ENCODE peak calls at places on chromosomes 6 and 20, in ten cellular contexts. One of them, this sample, is unnamed.

GRCh38 chr20:25050501-25051350 is 7.2 kb downstream of the ACSS1 start:
- DNase-seq in PC-3: no peak
- DNase-seq in cardiac muscle cell: no peak
- DNase-seq in heart right ventricle: no peak
- DNase-seq in aorta: no peak
- DNase-seq in IMR-90: no peak
- DNase-seq in CD4-positive, alpha-beta T cell: no peak
- DNase-seq in neural progenitor cell: no peak
- DNase-seq in adrenal gland: no peak
- DNase-seq in SJSA1: no peak
- DNase-seq in this sample: no peak

GRCh38 chr20:51995551-51995951 is 193.2 kb upstream of the SALL4 start:
- DNase-seq in adrenal gland: no peak
- DNase-seq in IMR-90: no peak
- DNase-seq in aorta: no peak
- DNase-seq in neural progenitor cell: no peak
- DNase-seq in heart right ventricle: no peak
- DNase-seq in CD4-positive, alpha-beta T cell: no peak
- DNase-seq in cardiac muscle cell: no peak
- DNase-seq in SJSA1: no peak
- DNase-seq in PC-3: no peak
- DNase-seq in this sample: no peak

GRCh38 chr20:38674178-38675133 is 49.8 kb upstream of the SLC32A1 start:
- DNase-seq in SJSA1: no peak
- DNase-seq in IMR-90: peak; percentile 47
- DNase-seq in CD4-positive, alpha-beta T cell: peak; percentile 22
- DNase-seq in cardiac muscle cell: peak; percentile 75
- DNase-seq in PC-3: no peak
- DNase-seq in neural progenitor cell: peak; percentile 86
- DNase-seq in heart right ventricle: peak; percentile 34
- DNase-seq in aorta: peak; percentile 83
- DNase-seq in adrenal gland: peak; percentile 68
- DNase-seq in this sample: no peak

GRCh38 chr6:33161354-33162320 is 30.6 kb downstream of the COL11A2 start:
- DNase-seq in IMR-90: peak; percentile 28
- DNase-seq in aorta: peak; percentile 96
- DNase-seq in PC-3: peak; percentile 75
- DNase-seq in cardiac muscle cell: peak; percentile 73
- DNase-seq in CD4-positive, alpha-beta T cell: peak; percentile 79
- DNase-seq in adrenal gland: peak; percentile 86
- DNase-seq in neural progenitor cell: peak; percentile 80
- DNase-seq in SJSA1: peak; percentile 72
- DNase-seq in heart right ventricle: peak; percentile 86
- DNase-seq in this sample: no peak

GRCh38 chr6:32070814-32071466 is 32.7 kb downstream of the CYP21A2 start:
- DNase-seq in CD4-positive, alpha-beta T cell: no peak
- DNase-seq in cardiac muscle cell: no peak
- DNase-seq in heart right ventricle: peak; percentile 72
- DNase-seq in adrenal gland: no peak
- DNase-seq in PC-3: no peak
- DNase-seq in neural progenitor cell: no peak
- DNase-seq in IMR-90: no peak
- DNase-seq in aorta: peak; percentile 84
- DNase-seq in SJSA1: no peak
- DNase-seq in this sample: no peak

GRCh38 chr20:13788167-13788834 is 3.5 kb downstream of the NDUFAF5 start:
- DNase-seq in SJSA1: peak; percentile 49
- DNase-seq in aorta: no peak
- DNase-seq in neural progenitor cell: peak; percentile 64
- DNase-seq in IMR-90: peak; percentile 69
- DNase-seq in CD4-positive, alpha-beta T cell: no peak
- DNase-seq in PC-3: peak; percentile 74
- DNase-seq in adrenal gland: peak; percentile 72
- DNase-seq in cardiac muscle cell: peak; percentile 68
- DNase-seq in heart right ventricle: no peak
- DNase-seq in this sample: no peak

GRCh38 chr6:31652925-31653724 is 664 bp upstream of the BAG6 start:
- DNase-seq in adrenal gland: peak; percentile 96
- DNase-seq in CD4-positive, alpha-beta T cell: no peak
- DNase-seq in PC-3: no peak
- DNase-seq in heart right ventricle: peak; percentile 76
- DNase-seq in cardiac muscle cell: no peak
- DNase-seq in aorta: peak; percentile 93
- DNase-seq in IMR-90: no peak
- DNase-seq in SJSA1: peak; percentile 92
- DNase-seq in neural progenitor cell: peak; percentile 96
- DNase-seq in this sample: no peak

GRCh38 chr6:158564243-158565121 is 4.6 kb downstream of the TMEM181 start:
- DNase-seq in CD4-positive, alpha-beta T cell: no peak
- DNase-seq in cardiac muscle cell: no peak
- DNase-seq in neural progenitor cell: no peak
- DNase-seq in heart right ventricle: no peak
- DNase-seq in IMR-90: no peak
- DNase-seq in adrenal gland: no peak
- DNase-seq in SJSA1: peak; percentile 16
- DNase-seq in PC-3: no peak
- DNase-seq in aorta: no peak
- DNase-seq in this sample: no peak

DNA sequence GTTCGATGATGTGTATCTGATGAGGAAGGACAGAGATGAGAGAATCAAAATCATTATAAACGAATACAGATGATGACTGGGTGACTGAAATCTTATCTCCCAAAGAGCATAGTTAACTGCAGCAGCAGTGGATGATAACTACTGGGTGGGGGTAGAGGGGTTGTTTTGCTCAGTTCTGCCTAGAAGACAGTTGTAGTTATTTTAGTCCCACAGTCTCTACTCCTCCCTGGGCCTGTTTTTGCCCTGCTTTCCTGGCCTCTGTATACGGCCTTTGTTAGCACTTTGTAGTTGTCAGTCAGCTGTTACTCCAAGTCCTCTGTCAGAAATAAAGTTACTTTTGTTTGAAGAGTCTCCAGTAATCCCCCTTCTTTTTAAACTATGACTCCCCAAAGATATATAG is 113.9 kb downstream of the SLC16A10 start:
- DNase-seq in cardiac muscle cell: no peak
- DNase-seq in CD4-positive, alpha-beta T cell: no peak
- DNase-seq in aorta: no peak
- DNase-seq in heart right ventricle: no peak
- DNase-seq in PC-3: no peak
- DNase-seq in adrenal gland: no peak
- DNase-seq in SJSA1: no peak
- DNase-seq in neural progenitor cell: no peak
- DNase-seq in IMR-90: no peak
- DNase-seq in this sample: no peak
- H3K27ac ChIP-seq in cardiac muscle cell: no peak overlapping the region
- H3K27ac ChIP-seq in CD4-positive, alpha-beta T cell: no peak overlapping the region
- H3K27ac ChIP-seq in aorta: no peak overlapping the region
- H3K27ac ChIP-seq in heart right ventricle: no peak overlapping the region
- H3K27ac ChIP-seq in PC-3: no peak overlapping the region
- H3K27ac ChIP-seq in adrenal gland: no peak overlapping the region
- H3K27ac ChIP-seq in SJSA1: no peak overlapping the region
- H3K27ac ChIP-seq in neural progenitor cell: no peak overlapping the region
- H3K27ac ChIP-seq in IMR-90: no peak overlapping the region
- H3K27ac ChIP-seq in this sample: no peak overlapping the region

GRCh38 chr6:42729731-42730130 is 7.3 kb upstream of the PRPH2 start:
- DNase-seq in cardiac muscle cell: peak; percentile 22
- DNase-seq in CD4-positive, alpha-beta T cell: no peak
- DNase-seq in SJSA1: no peak
- DNase-seq in adrenal gland: no peak
- DNase-seq in PC-3: peak; percentile 32
- DNase-seq in aorta: no peak
- DNase-seq in heart right ventricle: no peak
- DNase-seq in IMR-90: peak; percentile 47
- DNase-seq in neural progenitor cell: no peak
- DNase-seq in this sample: no peak

GRCh38 chr6:42726026-42726425 is 3.6 kb upstream of the PRPH2 start:
- DNase-seq in adrenal gland: no peak
- DNase-seq in cardiac muscle cell: no peak
- DNase-seq in neural progenitor cell: no peak
- DNase-seq in SJSA1: no peak
- DNase-seq in CD4-positive, alpha-beta T cell: no peak
- DNase-seq in PC-3: no peak
- DNase-seq in heart right ventricle: no peak
- DNase-seq in aorta: no peak
- DNase-seq in IMR-90: no peak
- DNase-seq in this sample: no peak

GRCh38 chr6:42726485-42727083 is 4.2 kb upstream of the PRPH2 start:
- DNase-seq in neural progenitor cell: peak; percentile 84
- DNase-seq in aorta: peak; percentile 81
- DNase-seq in CD4-positive, alpha-beta T cell: peak; percentile 57
- DNase-seq in heart right ventricle: peak; percentile 42
- DNase-seq in adrenal gland: peak; percentile 93
- DNase-seq in cardiac muscle cell: peak; percentile 95
- DNase-seq in PC-3: peak; percentile 77
- DNase-seq in IMR-90: peak; percentile 91
- DNase-seq in SJSA1: peak; percentile 69
- DNase-seq in this sample: no peak

GRCh38 chr6:42727084-42727601 is 4.7 kb upstream of the PRPH2 start:
- DNase-seq in SJSA1: no peak
- DNase-seq in adrenal gland: peak; percentile 73
- DNase-seq in aorta: peak; percentile 81
- DNase-seq in neural progenitor cell: no peak
- DNase-seq in IMR-90: peak; percentile 21
- DNase-seq in CD4-positive, alpha-beta T cell: no peak
- DNase-seq in cardiac muscle cell: peak; percentile 57
- DNase-seq in heart right ventricle: peak; percentile 47
- DNase-seq in PC-3: no peak
- DNase-seq in this sample: no peak

DNA sequence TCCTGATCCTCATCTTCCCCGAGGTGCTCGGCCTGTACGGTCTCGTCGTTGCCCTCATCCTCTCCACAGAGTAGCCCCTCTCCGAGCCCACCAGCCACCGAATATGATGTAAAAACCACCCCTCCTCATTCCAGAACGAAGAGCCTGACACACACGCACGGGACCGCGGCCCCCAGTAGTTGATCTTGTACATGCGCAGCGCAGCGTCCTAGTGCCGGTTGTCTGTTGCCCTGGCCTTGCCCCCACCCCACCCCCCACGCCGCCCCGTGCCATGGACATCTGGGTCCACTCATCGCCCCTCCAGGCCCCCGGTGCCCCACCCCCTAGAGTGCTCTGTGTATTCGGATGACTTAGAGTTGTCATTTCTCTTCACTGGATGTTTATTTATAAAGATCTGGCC is 5.2 kb upstream of the PRPH2 start:
- DNase-seq in SJSA1: no peak
- DNase-seq in CD4-positive, alpha-beta T cell: no peak
- DNase-seq in cardiac muscle cell: peak; percentile 38
- DNase-seq in IMR-90: no peak
- DNase-seq in PC-3: no peak
- DNase-seq in adrenal gland: no peak
- DNase-seq in heart right ventricle: no peak
- DNase-seq in neural progenitor cell: no peak
- DNase-seq in aorta: no peak
- DNase-seq in this sample: no peak
- H3K27ac ChIP-seq in SJSA1: no peak overlapping the region
- H3K27ac ChIP-seq in CD4-positive, alpha-beta T cell: no peak overlapping the region
- H3K27ac ChIP-seq in cardiac muscle cell: no peak overlapping the region
- H3K27ac ChIP-seq in IMR-90: peak overlapping the region; percentile 92
- H3K27ac ChIP-seq in PC-3: no peak overlapping the region
- H3K27ac ChIP-seq in adrenal gland: peak overlapping the region; percentile 76
- H3K27ac ChIP-seq in heart right ventricle: no peak overlapping the region
- H3K27ac ChIP-seq in neural progenitor cell: no peak overlapping the region
- H3K27ac ChIP-seq in aorta: no peak overlapping the region
- H3K27ac ChIP-seq in this sample: no peak overlapping the region

GRCh38 chr6:116218866-116219265 is 35.0 kb downstream of the TSPYL4 start:
- DNase-seq in IMR-90: no peak
- DNase-seq in SJSA1: no peak
- DNase-seq in cardiac muscle cell: no peak
- DNase-seq in CD4-positive, alpha-beta T cell: no peak
- DNase-seq in PC-3: no peak
- DNase-seq in aorta: no peak
- DNase-seq in heart right ventricle: no peak
- DNase-seq in adrenal gland: no peak
- DNase-seq in neural progenitor cell: no peak
- DNase-seq in this sample: no peak

GRCh38 chr6:116215414-116215813 is 38.5 kb downstream of the TSPYL4 start:
- DNase-seq in SJSA1: no peak
- DNase-seq in PC-3: peak; percentile 33
- DNase-seq in IMR-90: peak; percentile 11
- DNase-seq in CD4-positive, alpha-beta T cell: no peak
- DNase-seq in cardiac muscle cell: peak; percentile 25
- DNase-seq in adrenal gland: no peak
- DNase-seq in aorta: no peak
- DNase-seq in heart right ventricle: no peak
- DNase-seq in neural progenitor cell: no peak
- DNase-seq in this sample: no peak

GRCh38 chr6:116218172-116218633 is 35.7 kb downstream of the TSPYL4 start:
- DNase-seq in adrenal gland: no peak
- DNase-seq in CD4-positive, alpha-beta T cell: no peak
- DNase-seq in PC-3: peak; percentile 60
- DNase-seq in SJSA1: no peak
- DNase-seq in heart right ventricle: no peak
- DNase-seq in IMR-90: peak; percentile 31
- DNase-seq in cardiac muscle cell: peak; percentile 32
- DNase-seq in aorta: no peak
- DNase-seq in neural progenitor cell: no peak
- DNase-seq in this sample: no peak

GRCh38 chr6:116220172-116220571 is 33.7 kb downstream of the TSPYL4 start:
- DNase-seq in heart right ventricle: peak; percentile 25
- DNase-seq in IMR-90: peak; percentile 10
- DNase-seq in cardiac muscle cell: peak; percentile 18
- DNase-seq in SJSA1: peak; percentile 48
- DNase-seq in adrenal gland: peak; percentile 58
- DNase-seq in PC-3: no peak
- DNase-seq in CD4-positive, alpha-beta T cell: no peak
- DNase-seq in aorta: no peak
- DNase-seq in neural progenitor cell: no peak
- DNase-seq in this sample: no peak

GRCh38 chr6:116217069-116217468 is 36.8 kb downstream of the TSPYL4 start:
- DNase-seq in PC-3: peak; percentile 61
- DNase-seq in cardiac muscle cell: peak; percentile 71
- DNase-seq in adrenal gland: no peak
- DNase-seq in IMR-90: peak; percentile 52
- DNase-seq in SJSA1: no peak
- DNase-seq in CD4-positive, alpha-beta T cell: no peak
- DNase-seq in heart right ventricle: no peak
- DNase-seq in aorta: no peak
- DNase-seq in neural progenitor cell: peak; percentile 9
- DNase-seq in this sample: no peak
- H3K27ac ChIP-seq in PC-3: no peak overlapping the region
- H3K27ac ChIP-seq in cardiac muscle cell: no peak overlapping the region
- H3K27ac ChIP-seq in adrenal gland: peak overlapping the region; percentile 5
- H3K27ac ChIP-seq in IMR-90: no peak overlapping the region
- H3K27ac ChIP-seq in SJSA1: no peak overlapping the region
- H3K27ac ChIP-seq in CD4-positive, alpha-beta T cell: no peak overlapping the region
- H3K27ac ChIP-seq in heart right ventricle: no peak overlapping the region
- H3K27ac ChIP-seq in aorta: no peak overlapping the region
- H3K27ac ChIP-seq in neural progenitor cell: no peak overlapping the region
- H3K27ac ChIP-seq in this sample: peak overlapping the region; percentile 37

DNA sequence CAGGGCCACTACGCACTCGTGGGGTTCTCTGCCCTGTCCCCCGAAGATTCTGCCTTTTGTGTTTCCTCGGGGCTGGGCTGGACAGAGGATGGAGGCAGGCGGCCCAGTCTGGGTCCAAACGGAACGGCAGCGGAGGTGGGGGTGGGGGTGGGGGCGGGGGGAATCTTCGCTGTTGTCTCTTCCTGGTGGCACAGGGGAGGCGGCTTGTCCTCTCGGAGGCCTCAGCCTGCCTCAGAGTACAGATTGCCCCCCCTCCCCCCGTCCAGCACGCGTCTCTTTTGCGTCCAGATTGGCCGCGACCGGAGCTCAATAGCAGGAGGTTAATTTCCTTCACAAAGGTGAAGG is 1.4 kb upstream of the INSM1 start:
- DNase-seq in PC-3: no peak
- DNase-seq in adrenal gland: no peak
- DNase-seq in aorta: no peak
- DNase-seq in neural progenitor cell: no peak
- DNase-seq in heart right ventricle: no peak
- DNase-seq in IMR-90: no peak
- DNase-seq in SJSA1: no peak
- DNase-seq in CD4-positive, alpha-beta T cell: no peak
- DNase-seq in cardiac muscle cell: no peak
- DNase-seq in this sample: no peak
- H3K27ac ChIP-seq in PC-3: no peak overlapping the region
- H3K27ac ChIP-seq in adrenal gland: no peak overlapping the region
- H3K27ac ChIP-seq in aorta: no peak overlapping the region
- H3K27ac ChIP-seq in neural progenitor cell: no peak overlapping the region
- H3K27ac ChIP-seq in heart right ventricle: no peak overlapping the region
- H3K27ac ChIP-seq in IMR-90: no peak overlapping the region
- H3K27ac ChIP-seq in SJSA1: no peak overlapping the region
- H3K27ac ChIP-seq in CD4-positive, alpha-beta T cell: no peak overlapping the region
- H3K27ac ChIP-seq in cardiac muscle cell: no peak overlapping the region
- H3K27ac ChIP-seq in this sample: no peak overlapping the region

This sample was measured in epithelial cell of prostate.